ENCODE peak calls at places on chromosomes 16 and 17, in nine cellular contexts. G, V, H, D, O, R, P, X and I are unnamed samples.

GRCh38 chr17:39845052-39845976 is 18.8 kb downstream of the IKZF3 start:
- DNase-seq in H (no peak), R (no peak), O (no peak), P (no peak), V (no peak), X (no peak), D (no peak), G (no peak), I (no peak)

GRCh38 chr16:27429330-27429871 is 27.4 kb downstream of the IL21R start:
- DNase-seq in P (no peak), H (no peak), R (no peak), D (no peak), G (peak), O (no peak), V (no peak), X (no peak), I (no peak)

GRCh38 chr16:27286446-27286845 is 17.9 kb upstream of the NSMCE1 start:
- DNase-seq in D (peak), R (no peak), P (no peak), X (no peak), V (no peak), H (peak), G (no peak), O (no peak), I (no peak)

GRCh38 chr16:1771072-1771863 is at the start of gene NME3:
- DNase-seq in P (peak), X (peak), H (no peak), O (no peak), R (peak), V (peak), D (peak), G (peak), I (peak)

GRCh38 chr17:49977463-49978389 is 8.7 kb downstream of the DLX4 start:
- DNase-seq in X (no peak), H (no peak), P (no peak), G (no peak), D (no peak), R (no peak), O (no peak), V (no peak), I (no peak)

GRCh38 chr16:83952587-83952939 is 477 bp upstream of the OSGIN1 start:
- DNase-seq in R (no peak), V (no peak), P (no peak), G (no peak), H (peak), O (no peak), X (no peak), D (no peak), I (no peak)

GRCh38 chr17:50946891-50947843 is 81.0 kb upstream of the TOB1 start:
- DNase-seq in X (no peak), D (no peak), V (no peak), G (peak), R (no peak), O (no peak), P (no peak), H (no peak), I (no peak)

GRCh38 chr16:75105306-75106061 is 11.1 kb downstream of the LDHD start:
- DNase-seq in G (peak), R (no peak), D (no peak), H (no peak), O (no peak), X (no peak), P (no peak), V (no peak), I (no peak)

GRCh38 chr17:82000803-82001649 is 21.7 kb downstream of the CENPX start:
- DNase-seq in H (no peak), X (no peak), O (no peak), D (no peak), V (no peak), R (no peak), G (peak), P (no peak), I (no peak)

GRCh38 chr16:55248058-55248457 is 75.9 kb upstream of the IRX6 start:
- DNase-seq in O (no peak), V (no peak), D (no peak), X (no peak), G (no peak), P (no peak), R (no peak), H (no peak), I (no peak)

GRCh38 chr17:40129498-40129897 is 7.7 kb downstream of the MSL1 start:
- DNase-seq in V (no peak), D (no peak), G (no peak), R (no peak), X (no peak), P (no peak), O (no peak), H (no peak), I (no peak)

GRCh38 chr17:64565563-64565962 is 58.8 kb downstream of the CEP95 start:
- DNase-seq in P (no peak), G (no peak), O (no peak), V (no peak), D (no peak), H (no peak), R (no peak), X (no peak), I (no peak)

GRCh38 chr16:15682105-15682570 is 32.1 kb downstream of the NDE1 start:
- DNase-seq in P (peak), H (peak), D (peak), G (no peak), V (no peak), R (no peak), O (no peak), X (peak), I (no peak)

GRCh38 chr16:86362155-86362849 is 148.0 kb upstream of the FOXF1 start:
- DNase-seq in X (no peak), R (no peak), G (no peak), V (no peak), H (no peak), O (no peak), P (no peak), D (no peak), I (no peak)